ENCODE peak calls at places on chromosomes 13 and 19, in seven cellular contexts. N is mucosa of descending colon, D is breast epithelium, F is hepatocyte, Z is heart right ventricle, J is PC-3, Y is lung. S is an unnamed sample. For H3K4me1 and H3K9me3, the result is how much of the 10 kb centered on the place peaks cover.

GRCh38 chr19:29629836-29630534 is 23.9 kb downstream of the POP4 start:
- DNase-seq in N (no peak), D (no peak), F (no peak), Z (no peak), J (peak), Y (no peak), S (no peak)

GRCh38 chr19:45474191-45474940 is 6.6 kb downstream of the FOSB start:
- DNase-seq in N (no peak), D (no peak), F (peak), Z (no peak), J (no peak), Y (no peak), S (no peak)

GRCh38 chr19:15684828-15685227 is 11.9 kb downstream of the CYP4F12 start:
- DNase-seq in N (no peak), D (no peak), F (no peak), Z (no peak), J (peak), Y (no peak), S (no peak)

GRCh38 chr13:33235078-33235477 is 50.5 kb downstream of the STARD13 start:
- DNase-seq in N (no peak), D (no peak), F (no peak), Z (no peak), J (peak), Y (no peak), S (no peak)

GRCh38 chr19:31083122-31083521 is 266.1 kb downstream of the TSHZ3 start:
- DNase-seq in N (no peak), D (no peak), F (no peak), Z (no peak), J (no peak), Y (no peak), S (no peak)

GRCh38 chr19:18425515-18426415 is 6.6 kb downstream of the SSBP4 start:
- DNase-seq in N (no peak), D (no peak), F (no peak), Z (peak), J (no peak), Y (no peak), S (peak)

GRCh38 chr19:17248011-17248776 is 2.5 kb upstream of the NR2F6 start:
- DNase-seq in N (peak), D (no peak), F (no peak), Z (no peak), J (no peak), Y (no peak), S (no peak)

GRCh38 chr19:2474232-2475017 is 1.5 kb upstream of the GADD45B start:
- DNase-seq in N (peak), D (peak), F (peak), Z (peak), J (peak), Y (peak), S (peak)

GRCh38 chr19:28065026-28065425 is 1147.9 kb downstream of the UQCRFS1 start:
- DNase-seq in N (no peak), D (no peak), F (no peak), Z (no peak), J (no peak), Y (no peak), S (no peak)

GRCh38 chr13:85148009-85148408 is 651.2 kb downstream of the SLITRK6 start:
- DNase-seq in N (no peak), D (no peak), F (peak), Z (no peak), J (no peak), Y (no peak), S (no peak)

GRCh38 chr13:114067886-114068722 is 64.3 kb downstream of the RASA3 start:
- DNase-seq in N (peak), D (no peak), F (no peak), Z (no peak), J (no peak), Y (no peak), S (no peak)

GRCh38 chr19:40006273-40006691 is 9.4 kb downstream of the ZNF546 start:
- DNase-seq in N (no peak), D (no peak), F (no peak), Z (no peak), J (peak), Y (no peak), S (no peak)
- TF ChIP-seq CTCF in N (no peak), D (no peak), F (no peak), Z (no peak), J (no peak), Y (no peak), S (no peak)

DNA sequence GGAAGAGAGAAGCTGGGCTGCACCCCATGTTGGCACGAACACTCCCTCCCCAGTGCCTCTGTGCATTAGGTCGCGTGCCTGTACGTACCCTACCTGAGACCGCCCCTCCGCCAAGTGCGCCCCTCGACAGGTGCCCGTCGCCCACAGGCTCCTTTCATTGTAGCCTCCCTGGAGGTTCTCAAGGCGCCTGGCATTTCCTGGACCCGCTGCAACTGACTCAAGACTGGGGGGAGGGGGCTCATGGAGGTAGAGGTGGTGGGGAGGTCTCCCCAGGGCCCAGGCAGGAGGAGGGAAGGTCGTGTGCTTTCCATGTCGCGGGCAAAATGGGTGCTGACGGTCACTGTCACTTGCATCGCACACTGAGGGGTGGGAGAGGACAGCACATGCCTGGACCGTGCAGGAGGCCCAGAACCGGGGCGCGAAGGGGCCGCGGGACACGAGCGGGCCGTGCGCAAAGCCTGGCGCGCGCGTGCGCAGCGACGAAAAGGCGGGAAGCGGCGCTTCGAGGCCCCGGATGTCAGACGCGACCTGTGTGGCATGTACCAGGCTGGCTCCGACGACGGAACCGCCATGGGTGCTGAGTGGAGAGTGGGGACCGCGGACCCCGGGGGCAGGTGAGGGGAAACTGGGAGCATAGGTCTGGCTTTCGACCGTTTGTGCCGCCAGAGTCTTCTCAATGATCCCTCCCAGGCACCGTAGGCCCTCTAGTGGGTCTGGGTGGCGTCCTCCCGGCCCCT is 16.5 kb downstream of the NFIX start:
- DNase-seq in N (peak), D (no peak), F (no peak), Z (no peak), J (no peak), Y (no peak), S (no peak)
- H3K4me1 ChIP-seq in N (under half), D (under half), F (under half), Z (half or more), J (under half), Y (under half), S (under half)

GRCh38 chr19:55801416-55801815 is 30.4 kb downstream of the NLRP11 start:
- DNase-seq in N (no peak), D (no peak), F (no peak), Z (no peak), J (no peak), Y (no peak), S (no peak)
- H3K9me3 ChIP-seq in N (under half), D (under half), F (under half), Z (under half), J (under half), Y (under half), S (under half)

DNA sequence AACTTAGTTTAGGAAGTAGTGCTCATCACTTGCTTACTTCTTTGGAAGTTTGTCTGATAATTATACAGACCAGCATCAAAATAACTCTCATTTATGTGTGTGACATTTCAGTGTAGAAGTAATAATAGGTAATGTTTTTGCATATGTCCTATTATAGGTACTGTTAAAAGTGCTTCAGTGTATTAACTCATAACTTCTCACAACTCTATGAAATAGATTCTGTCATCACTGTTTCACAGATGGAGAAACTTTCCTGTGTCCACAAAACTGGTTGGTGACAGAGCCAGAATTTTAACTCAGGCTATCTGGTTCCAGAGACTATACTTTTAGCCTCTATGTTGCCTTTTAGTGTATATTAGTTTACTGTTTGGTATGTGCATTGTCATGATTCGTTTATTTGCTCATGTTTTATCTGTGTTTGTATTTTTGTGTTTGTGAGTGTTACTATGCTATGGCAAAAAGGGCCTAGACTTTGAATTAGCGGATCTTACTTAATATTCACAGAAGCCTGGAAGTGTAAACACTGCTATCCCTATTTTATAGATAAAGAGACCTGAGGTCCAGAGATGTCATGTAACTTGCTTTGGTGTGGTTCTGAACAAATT is 12.7 kb downstream of the LPAR6 start:
- DNase-seq in N (no peak), D (no peak), F (no peak), Z (no peak), J (peak), Y (no peak), S (no peak)
- TF ChIP-seq CTCF in N (no peak), D (no peak), F (no peak), Z (no peak), J (no peak), Y (no peak), S (no peak)